ENCODE peak calls at places on chromosomes 2 and 18, in eight cellular contexts. R is ovary, V is right lobe of liver, M is testis, C is neural progenitor cell, Q is PC-3, S is kidney, F is GM23338. A is an unnamed sample.
A peak's percentile ranks its signal among the peaks of the same experiment; 100 is the strongest.

GRCh38 chr2:126901459-126901858 is 2.8 kb downstream of the TEX51 start:
- DNase-seq in R (no peak), V (peak; percentile 28), M (no peak), C (no peak), Q (no peak), S (peak; percentile 46), F (no peak), A (no peak)

GRCh38 chr2:207230261-207231105 is 64.7 kb upstream of the KLF7 start:
- DNase-seq in R (no peak), V (no peak), M (peak; percentile 34), C (peak; percentile 56), Q (peak; percentile 60), S (no peak), F (peak; percentile 82), A (no peak)

GRCh38 chr2:21220930-21221329 is 97.2 kb downstream of the TDRD15 start:
- DNase-seq in R (no peak), V (no peak), M (no peak), C (no peak), Q (no peak), S (no peak), F (no peak), A (peak; percentile 5)

GRCh38 chr2:171985076-171985475 is 14.7 kb upstream of the METAP1D start:
- DNase-seq in R (no peak), V (no peak), M (no peak), C (no peak), Q (no peak), S (no peak), F (no peak), A (no peak)

GRCh38 chr2:54657664-54658083 is 65.8 kb upstream of the EML6 start:
- DNase-seq in R (no peak), V (peak; percentile 73), M (peak; percentile 70), C (peak; percentile 69), Q (peak; percentile 66), S (no peak), F (peak; percentile 79), A (peak; percentile 35)

GRCh38 chr2:150679456-150680120 is 192.1 kb upstream of the RND3 start:
- DNase-seq in R (no peak), V (no peak), M (no peak), C (no peak), Q (no peak), S (no peak), F (no peak), A (peak; percentile 39)

GRCh38 chr2:144771348-144771747 is 251.4 kb upstream of the ZEB2 start:
- DNase-seq in R (no peak), V (no peak), M (no peak), C (no peak), Q (no peak), S (no peak), F (no peak), A (no peak)

GRCh38 chr2:771538-771937 is 94.3 kb upstream of the TMEM18 start:
- DNase-seq in R (no peak), V (no peak), M (no peak), C (no peak), Q (no peak), S (no peak), F (no peak), A (no peak)

DNA sequence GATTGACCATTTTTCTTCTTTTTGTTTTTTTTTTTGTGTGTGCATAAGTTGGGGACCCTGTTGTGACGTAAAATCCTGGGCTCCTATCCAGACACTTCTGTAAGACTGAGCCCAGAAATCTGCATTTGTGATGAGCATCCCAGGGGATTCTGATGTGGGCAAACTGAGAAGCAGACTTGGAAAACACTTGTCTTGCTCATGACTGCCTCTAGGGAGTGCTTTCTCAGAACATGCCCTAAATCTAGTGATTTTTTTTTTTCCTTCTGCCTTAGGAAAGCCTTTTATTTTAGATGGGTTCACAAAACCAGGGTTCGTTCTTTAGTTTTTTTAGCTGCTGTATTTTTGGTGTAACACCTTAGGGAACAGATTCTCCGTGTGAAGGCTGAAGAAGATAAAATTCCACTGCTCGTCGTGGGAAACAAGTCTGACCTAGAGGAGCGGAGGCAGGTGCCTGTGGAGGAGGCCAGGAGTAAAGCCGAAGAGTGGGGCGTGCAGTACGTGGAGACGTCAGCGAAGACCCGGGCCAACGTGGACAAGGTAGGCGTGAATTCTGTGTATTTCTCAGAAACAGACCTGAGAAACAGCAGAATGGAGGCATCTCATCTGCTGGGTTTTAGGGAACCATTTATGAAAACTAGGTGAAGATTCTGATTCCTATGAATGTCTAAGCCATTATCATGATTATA is 36.7 kb downstream of the RALB start:
- DNase-seq in R (no peak), V (no peak), M (no peak), C (no peak), Q (peak; percentile 8), S (no peak), F (peak; percentile 70), A (no peak)
- TF ChIP-seq CTCF in R (no peak), V (no peak), M (no peak), C (peak; percentile 37), Q (peak; percentile 53), S (no peak), F (peak; percentile 30), A (no peak)

GRCh38 chr2:241036397-241036963 is 38.1 kb downstream of the SNED1 start:
- DNase-seq in R (peak; percentile 23), V (no peak), M (no peak), C (peak; percentile 80), Q (peak; percentile 14), S (peak; percentile 86), F (peak; percentile 80), A (peak; percentile 41)
- H3K4me3 ChIP-seq in R (no peak overlapping the region), V (no peak overlapping the region), M (no peak overlapping the region), C (peak overlapping the region; percentile 41), Q (peak overlapping the region; percentile 56), S (peak overlapping the region; percentile 51), F (peak overlapping the region; percentile 63), A (no peak overlapping the region)

DNA sequence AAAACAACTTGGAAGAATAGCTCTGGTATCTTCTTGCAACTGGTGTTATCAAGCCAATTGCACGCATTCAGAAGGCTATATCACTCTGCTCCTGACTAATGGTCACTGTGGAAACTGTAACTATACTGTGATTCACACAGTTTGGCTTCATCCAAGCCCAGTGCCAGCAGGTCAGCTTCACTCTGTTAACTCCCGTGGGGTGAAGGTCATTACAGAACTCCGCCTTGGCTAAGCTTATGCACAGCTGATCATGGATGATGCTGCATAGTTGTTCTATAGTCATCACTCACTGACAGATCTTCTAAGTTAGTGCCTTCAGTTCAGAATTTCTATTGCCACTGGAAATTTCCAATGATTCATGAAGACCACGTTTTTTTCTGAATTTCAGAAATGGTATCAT is 497.2 kb upstream of the NETO1 start:
- DNase-seq in R (no peak), V (no peak), M (no peak), C (no peak), Q (peak; percentile 4), S (no peak), F (no peak), A (peak; percentile 67)
- H3K36me3 ChIP-seq in R (no peaks in the 10 kb centered on the region), V (no peaks in the 10 kb centered on the region), M (no peaks in the 10 kb centered on the region), C (no peaks in the 10 kb centered on the region), Q (peaks cover 60% of the 10 kb centered on the region), S (no peaks in the 10 kb centered on the region), F (no peaks in the 10 kb centered on the region), A (no peaks in the 10 kb centered on the region)

DNA sequence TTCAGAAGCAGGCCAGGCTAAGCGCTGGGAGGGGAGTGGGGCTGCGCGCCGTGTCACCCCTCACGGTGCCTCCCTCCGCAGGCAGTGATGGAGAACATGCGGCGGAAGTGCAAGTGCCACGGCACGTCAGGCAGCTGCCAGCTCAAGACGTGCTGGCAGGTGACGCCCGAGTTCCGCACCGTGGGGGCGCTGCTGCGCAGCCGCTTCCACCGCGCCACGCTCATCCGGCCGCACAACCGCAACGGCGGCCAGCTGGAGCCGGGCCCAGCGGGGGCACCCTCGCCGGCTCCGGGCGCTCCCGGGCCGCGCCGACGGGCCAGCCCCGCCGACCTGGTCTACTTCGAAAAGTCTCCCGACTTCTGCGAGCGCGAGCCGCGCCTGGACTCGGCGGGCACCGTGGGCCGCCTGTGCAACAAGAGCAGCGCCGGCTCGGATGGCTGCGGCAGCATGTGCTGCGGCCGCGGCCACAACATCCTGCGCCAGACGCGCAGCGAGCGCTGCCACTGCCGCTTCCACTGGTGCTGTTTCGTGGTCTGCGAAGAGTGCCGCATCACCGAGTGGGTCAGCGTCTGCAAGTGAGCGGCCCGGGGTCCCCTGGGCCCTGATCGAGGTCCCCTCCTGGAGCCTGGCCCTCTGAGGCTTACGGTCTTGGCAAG is 12.2 kb downstream of the WNT10A start:
- DNase-seq in R (peak; percentile 57), V (peak; percentile 69), M (peak; percentile 71), C (peak; percentile 91), Q (peak; percentile 84), S (peak; percentile 95), F (peak; percentile 78), A (peak; percentile 64)
- TF ChIP-seq CTCF in R (peak; percentile 12), V (no peak), M (peak; percentile 44), C (peak; percentile 64), Q (peak; percentile 63), S (peak; percentile 45), F (peak; percentile 66), A (peak; percentile 37)

A was measured in adrenal gland.